ENCODE peak calls at places on chromosomes 4 and X, in eight cellular contexts. One of them, this sample, is unnamed.

GRCh38 chr4:91448668-91449330 is 855.0 kb upstream of the GRID2 start:
- DNase-seq in kidney: no peak
- DNase-seq in right lobe of liver: no peak
- DNase-seq in lung: no peak
- DNase-seq in cardiac muscle cell: no peak
- DNase-seq in spleen: no peak
- DNase-seq in A549: no peak
- DNase-seq in neural progenitor cell: no peak
- DNase-seq in this sample: no peak

GRCh38 chr4:25441519-25442117 is 64.6 kb downstream of the ANAPC4 start:
- DNase-seq in kidney: no peak
- DNase-seq in right lobe of liver: no peak
- DNase-seq in lung: peak; percentile 83
- DNase-seq in cardiac muscle cell: peak; percentile 78
- DNase-seq in spleen: no peak
- DNase-seq in A549: peak; percentile 66
- DNase-seq in neural progenitor cell: peak; percentile 78
- DNase-seq in this sample: peak; percentile 64

GRCh38 chr4:101919373-101919977 is 128.9 kb downstream of the BANK1 start:
- DNase-seq in kidney: no peak
- DNase-seq in right lobe of liver: no peak
- DNase-seq in lung: no peak
- DNase-seq in cardiac muscle cell: no peak
- DNase-seq in spleen: no peak
- DNase-seq in A549: no peak
- DNase-seq in neural progenitor cell: no peak
- DNase-seq in this sample: no peak

GRCh38 chrX:15167826-15168225 is 102.1 kb downstream of the ASB9 start:
- DNase-seq in kidney: no peak
- DNase-seq in right lobe of liver: no peak
- DNase-seq in lung: no peak
- DNase-seq in cardiac muscle cell: no peak
- DNase-seq in spleen: no peak
- DNase-seq in A549: no peak
- DNase-seq in neural progenitor cell: no peak
- DNase-seq in this sample: no peak

GRCh38 chr4:8403173-8403753 is 37.3 kb downstream of the ACOX3 start:
- DNase-seq in kidney: peak; percentile 93
- DNase-seq in right lobe of liver: peak; percentile 83
- DNase-seq in lung: peak; percentile 85
- DNase-seq in cardiac muscle cell: peak; percentile 88
- DNase-seq in spleen: peak; percentile 91
- DNase-seq in A549: peak; percentile 66
- DNase-seq in neural progenitor cell: peak; percentile 86
- DNase-seq in this sample: peak; percentile 76

GRCh38 chrX:9955506-9955905 is 11.7 kb upstream of the CLDN34 start:
- DNase-seq in kidney: no peak
- DNase-seq in right lobe of liver: no peak
- DNase-seq in lung: no peak
- DNase-seq in cardiac muscle cell: no peak
- DNase-seq in spleen: no peak
- DNase-seq in A549: no peak
- DNase-seq in neural progenitor cell: no peak
- DNase-seq in this sample: no peak

GRCh38 chr4:2061208-2062131 is 2.3 kb downstream of the NAT8L start:
- DNase-seq in kidney: peak; percentile 75
- DNase-seq in right lobe of liver: peak; percentile 48
- DNase-seq in lung: no peak
- DNase-seq in cardiac muscle cell: no peak
- DNase-seq in spleen: no peak
- DNase-seq in A549: no peak
- DNase-seq in neural progenitor cell: no peak
- DNase-seq in this sample: no peak

GRCh38 chr4:38163216-38164006 is 203.2 kb downstream of the PTTG2 start:
- DNase-seq in kidney: no peak
- DNase-seq in right lobe of liver: no peak
- DNase-seq in lung: no peak
- DNase-seq in cardiac muscle cell: no peak
- DNase-seq in spleen: no peak
- DNase-seq in A549: peak; percentile 19
- DNase-seq in neural progenitor cell: no peak
- DNase-seq in this sample: peak; percentile 26

GRCh38 chr4:98928131-98928504 is 815 bp downstream of the EIF4E start:
- DNase-seq in kidney: peak; percentile 87
- DNase-seq in right lobe of liver: peak; percentile 75
- DNase-seq in lung: peak; percentile 57
- DNase-seq in cardiac muscle cell: peak; percentile 84
- DNase-seq in spleen: peak; percentile 90
- DNase-seq in A549: peak; percentile 83
- DNase-seq in neural progenitor cell: peak; percentile 93
- DNase-seq in this sample: peak; percentile 76

GRCh38 chr4:85402371-85402770 is 72.6 kb upstream of the ARHGAP24 start:
- DNase-seq in kidney: no peak
- DNase-seq in right lobe of liver: no peak
- DNase-seq in lung: no peak
- DNase-seq in cardiac muscle cell: no peak
- DNase-seq in spleen: no peak
- DNase-seq in A549: peak; percentile 31
- DNase-seq in neural progenitor cell: no peak
- DNase-seq in this sample: peak; percentile 3

GRCh38 chrX:133375558-133376340 is 39.5 kb downstream of the GPC4 start:
- DNase-seq in kidney: no peak
- DNase-seq in right lobe of liver: no peak
- DNase-seq in lung: no peak
- DNase-seq in cardiac muscle cell: peak; percentile 66
- DNase-seq in spleen: no peak
- DNase-seq in A549: no peak
- DNase-seq in neural progenitor cell: peak; percentile 18
- DNase-seq in this sample: peak; percentile 47

GRCh38 chrX:136214551-136214950 is 36.6 kb downstream of the MAP7D3 start:
- DNase-seq in kidney: no peak
- DNase-seq in right lobe of liver: no peak
- DNase-seq in lung: no peak
- DNase-seq in cardiac muscle cell: no peak
- DNase-seq in spleen: no peak
- DNase-seq in A549: no peak
- DNase-seq in neural progenitor cell: no peak
- DNase-seq in this sample: no peak

GRCh38 chr4:176437756-176438155 is 118.0 kb downstream of the SPCS3 start:
- DNase-seq in kidney: no peak
- DNase-seq in right lobe of liver: no peak
- DNase-seq in lung: no peak
- DNase-seq in cardiac muscle cell: no peak
- DNase-seq in spleen: no peak
- DNase-seq in A549: no peak
- DNase-seq in neural progenitor cell: no peak
- DNase-seq in this sample: no peak

GRCh38 chr4:30868257-30868656 is 148.1 kb downstream of the PCDH7 start:
- DNase-seq in kidney: no peak
- DNase-seq in right lobe of liver: no peak
- DNase-seq in lung: no peak
- DNase-seq in cardiac muscle cell: no peak
- DNase-seq in spleen: no peak
- DNase-seq in A549: no peak
- DNase-seq in neural progenitor cell: no peak
- DNase-seq in this sample: no peak

GRCh38 chr4:30866907-30867306 is 146.7 kb downstream of the PCDH7 start:
- DNase-seq in kidney: no peak
- DNase-seq in right lobe of liver: no peak
- DNase-seq in lung: no peak
- DNase-seq in cardiac muscle cell: no peak
- DNase-seq in spleen: no peak
- DNase-seq in A549: no peak
- DNase-seq in neural progenitor cell: no peak
- DNase-seq in this sample: no peak

GRCh38 chr4:30865676-30866075 is 145.5 kb downstream of the PCDH7 start:
- DNase-seq in kidney: no peak
- DNase-seq in right lobe of liver: no peak
- DNase-seq in lung: no peak
- DNase-seq in cardiac muscle cell: no peak
- DNase-seq in spleen: no peak
- DNase-seq in A549: no peak
- DNase-seq in neural progenitor cell: no peak
- DNase-seq in this sample: no peak

GRCh38 chr4:30867427-30867826 is 147.3 kb downstream of the PCDH7 start:
- DNase-seq in kidney: no peak
- DNase-seq in right lobe of liver: no peak
- DNase-seq in lung: no peak
- DNase-seq in cardiac muscle cell: no peak
- DNase-seq in spleen: no peak
- DNase-seq in A549: no peak
- DNase-seq in neural progenitor cell: no peak
- DNase-seq in this sample: no peak

DNA sequence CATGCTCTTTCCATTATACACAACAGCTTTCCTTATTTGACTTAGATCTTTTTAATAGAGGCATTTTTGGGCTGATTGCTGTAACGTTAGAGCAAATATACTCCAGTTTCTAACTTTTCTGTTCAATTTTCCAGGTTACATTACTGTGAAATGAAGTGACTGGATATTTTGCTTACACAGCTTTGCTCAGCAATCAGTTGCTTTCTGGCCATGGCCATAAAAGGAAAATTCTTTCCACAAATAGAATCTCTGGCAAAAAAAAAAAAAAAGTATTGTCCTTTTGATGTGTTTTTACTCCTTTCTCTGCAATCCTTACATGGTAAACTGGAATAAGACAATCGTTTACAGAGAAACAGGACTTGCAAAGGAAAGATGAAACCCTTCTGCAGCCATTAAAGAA is 146.3 kb downstream of the PCDH7 start:
- DNase-seq in kidney: no peak
- DNase-seq in right lobe of liver: no peak
- DNase-seq in lung: no peak
- DNase-seq in cardiac muscle cell: no peak
- DNase-seq in spleen: no peak
- DNase-seq in A549: no peak
- DNase-seq in neural progenitor cell: no peak
- DNase-seq in this sample: no peak
- H3K4me1 ChIP-seq in kidney: no peaks in the 10 kb centered on the region
- H3K4me1 ChIP-seq in right lobe of liver: no peaks in the 10 kb centered on the region
- H3K4me1 ChIP-seq in lung: peaks cover 10% of the 10 kb centered on the region
- H3K4me1 ChIP-seq in cardiac muscle cell: peaks cover 43% of the 10 kb centered on the region
- H3K4me1 ChIP-seq in spleen: no peaks in the 10 kb centered on the region
- H3K4me1 ChIP-seq in A549: no peaks in the 10 kb centered on the region
- H3K4me1 ChIP-seq in neural progenitor cell: no peaks in the 10 kb centered on the region
- H3K4me1 ChIP-seq in this sample: peaks cover 4% of the 10 kb centered on the region

GRCh38 chr4:27318740-27319139 is 458.1 kb downstream of the STIM2 start:
- DNase-seq in kidney: no peak
- DNase-seq in right lobe of liver: no peak
- DNase-seq in lung: no peak
- DNase-seq in cardiac muscle cell: peak; percentile 45
- DNase-seq in spleen: no peak
- DNase-seq in A549: peak; percentile 15
- DNase-seq in neural progenitor cell: peak; percentile 72
- DNase-seq in this sample: peak; percentile 51
- TF ChIP-seq CTCF in kidney: peak; percentile 33
- TF ChIP-seq CTCF in right lobe of liver: peak; percentile 36
- TF ChIP-seq CTCF in lung: peak; percentile 2
- TF ChIP-seq CTCF in cardiac muscle cell: no peak
- TF ChIP-seq CTCF in spleen: no peak
- TF ChIP-seq CTCF in A549: peak; percentile 14
- TF ChIP-seq CTCF in neural progenitor cell: peak; percentile 68
- TF ChIP-seq CTCF in this sample: peak; percentile 29

GRCh38 chrX:69493193-69493592 is 10.9 kb upstream of the NALF2 start:
- DNase-seq in kidney: no peak
- DNase-seq in right lobe of liver: peak; percentile 49
- DNase-seq in lung: no peak
- DNase-seq in cardiac muscle cell: peak; percentile 55
- DNase-seq in spleen: no peak
- DNase-seq in A549: peak; percentile 30
- DNase-seq in neural progenitor cell: peak; percentile 69
- DNase-seq in this sample: peak; percentile 65
- H3K4me1 ChIP-seq in kidney: no peaks in the 10 kb centered on the region
- H3K4me1 ChIP-seq in right lobe of liver: no peaks in the 10 kb centered on the region
- H3K4me1 ChIP-seq in lung: no peaks in the 10 kb centered on the region
- H3K4me1 ChIP-seq in cardiac muscle cell: no peaks in the 10 kb centered on the region
- H3K4me1 ChIP-seq in spleen: no peaks in the 10 kb centered on the region
- H3K4me1 ChIP-seq in A549: peaks cover 5% of the 10 kb centered on the region
- H3K4me1 ChIP-seq in neural progenitor cell: no peaks in the 10 kb centered on the region
- H3K4me1 ChIP-seq in this sample: no peaks in the 10 kb centered on the region

GRCh38 chrX:154046262-154046771 is 26.6 kb upstream of the IRAK1 start:
- DNase-seq in kidney: no peak
- DNase-seq in right lobe of liver: no peak
- DNase-seq in lung: no peak
- DNase-seq in cardiac muscle cell: no peak
- DNase-seq in spleen: no peak
- DNase-seq in A549: peak; percentile 78
- DNase-seq in neural progenitor cell: peak; percentile 9
- DNase-seq in this sample: peak; percentile 39
- TF ChIP-seq CTCF in kidney: no peak
- TF ChIP-seq CTCF in right lobe of liver: no peak
- TF ChIP-seq CTCF in lung: no peak
- TF ChIP-seq CTCF in cardiac muscle cell: peak; percentile 24
- TF ChIP-seq CTCF in spleen: no peak
- TF ChIP-seq CTCF in A549: peak; percentile 17
- TF ChIP-seq CTCF in neural progenitor cell: no peak
- TF ChIP-seq CTCF in this sample: no peak

This sample was measured in body of pancreas.